ENCODE peak calls at places on chromosomes 7 and 10, in six cellular contexts. U is HTR-8/SVneo; M is H4; P is activated CD4-positive, CD25-positive, alpha-beta regulatory T cell; L is cardiac muscle cell; G is NCI-H2081 treated with DMSO at 0.1 percent for 48 hours. S is an unnamed sample.

GRCh38 chr10:112471878-112472487 is 25.0 kb downstream of the VTI1A start:
- DNase-seq in U (peak), M (peak), P (no peak), L (peak), G (no peak), S (peak)

GRCh38 chr10:70535451-70535850 is 56.9 kb downstream of the PALD1 start:
- DNase-seq in U (no peak), M (no peak), P (no peak), L (no peak), G (no peak), S (no peak)

GRCh38 chr10:44237364-44238034 is 147.4 kb downstream of the CXCL12 start:
- DNase-seq in U (no peak), M (no peak), P (no peak), L (no peak), G (no peak), S (no peak)

GRCh38 chr10:21061982-21062381 is 164.9 kb upstream of the NEBL start:
- DNase-seq in U (no peak), M (no peak), P (no peak), L (no peak), G (no peak), S (no peak)

GRCh38 chr10:37687581-37687980 is 169.8 kb downstream of the ZNF248 start:
- DNase-seq in U (no peak), M (no peak), P (no peak), L (no peak), G (no peak), S (no peak)

GRCh38 chr7:16187131-16187530 is 234.2 kb downstream of the CRPPA start:
- DNase-seq in U (no peak), M (no peak), P (no peak), L (no peak), G (no peak), S (no peak)

GRCh38 chr10:32577448-32577847 is 131.5 kb downstream of the CCDC7 start:
- DNase-seq in U (no peak), M (no peak), P (no peak), L (no peak), G (no peak), S (no peak)

GRCh38 chr7:151245360-151246160 is 2.9 kb downstream of the SMARCD3 start:
- DNase-seq in U (no peak), M (no peak), P (peak), L (no peak), G (no peak), S (no peak)

GRCh38 chr7:46750321-46750865 is 829.3 kb upstream of the IGFBP3 start:
- DNase-seq in U (no peak), M (no peak), P (no peak), L (no peak), G (no peak), S (no peak)

GRCh38 chr7:139058963-139059362 is 23.1 kb upstream of the ZC3HAV1L start:
- DNase-seq in U (no peak), M (no peak), P (no peak), L (peak), G (no peak), S (no peak)

GRCh38 chr10:63720072-63720537 is 198.9 kb downstream of the REEP3 start:
- DNase-seq in U (peak), M (peak), P (peak), L (peak), G (peak), S (no peak)

GRCh38 chr10:9615179-9615578 is 1402.5 kb upstream of the CELF2 start:
- DNase-seq in U (no peak), M (peak), P (no peak), L (no peak), G (no peak), S (no peak)

GRCh38 chr7:134470864-134471263 is 12.0 kb upstream of the AKR1B1 start:
- DNase-seq in U (no peak), M (peak), P (no peak), L (peak), G (no peak), S (no peak)

GRCh38 chr10:21278491-21279216 is 246.8 kb downstream of the SKIDA1 start:
- DNase-seq in U (peak), M (peak), P (peak), L (peak), G (no peak), S (peak)

GRCh38 chr10:124725171-124725631 is 19.0 kb downstream of the FAM53B start:
- DNase-seq in U (no peak), M (no peak), P (no peak), L (no peak), G (no peak), S (no peak)

GRCh38 chr7:130941322-130942210 is 207.6 kb upstream of the KLF14 start:
- DNase-seq in U (peak), M (no peak), P (no peak), L (peak), G (no peak), S (peak)

GRCh38 chr10:122525788-122526187 is 34.8 kb upstream of the DMBT1 start:
- DNase-seq in U (no peak), M (no peak), P (no peak), L (peak), G (no peak), S (no peak)

GRCh38 chr7:12670071-12670729 is 17.2 kb upstream of the ARL4A start:
- DNase-seq in U (no peak), M (peak), P (no peak), L (peak), G (no peak), S (no peak)

GRCh38 chr10:4770766-4771553 is 55.0 kb upstream of the AKR1E2 start:
- DNase-seq in U (peak), M (peak), P (no peak), L (peak), G (no peak), S (peak)

GRCh38 chr7:158695726-158696452 is 8.7 kb downstream of the NCAPG2 start:
- DNase-seq in U (no peak), M (peak), P (no peak), L (peak), G (no peak), S (no peak)

GRCh38 chr10:88439932-88440331 is 143.2 kb downstream of the RNLS start:
- DNase-seq in U (no peak), M (no peak), P (no peak), L (no peak), G (no peak), S (no peak)

GRCh38 chr10:119348516-119349240 is 141.3 kb downstream of the GRK5 start:
- DNase-seq in U (no peak), M (no peak), P (no peak), L (peak), G (no peak), S (no peak)